ENCODE peak calls at places on chromosomes 13 and 19, in ten cellular contexts. E is ovary, R is A549, H is heart left ventricle, A is HCT116, U is breast epithelium, B is transverse colon, L is uterus, K is body of pancreas, O is prostate gland. V is an unnamed sample.

GRCh38 chr19:16161848-16162247 is 11.5 kb downstream of the CIB3 start:
- DNase-seq in U (no peak), E (no peak), A (peak; percentile 65), L (no peak), O (no peak), B (no peak), K (no peak), R (peak; percentile 65), H (no peak), V (no peak)

GRCh38 chr19:49672131-49672919 is 4.7 kb upstream of the PRMT1 start:
- DNase-seq in K (peak; percentile 80), O (peak; percentile 59), L (peak; percentile 68), B (peak; percentile 85), E (peak; percentile 65), R (peak; percentile 87), A (peak; percentile 71), U (no peak), H (peak; percentile 84), V (peak; percentile 79)

GRCh38 chr13:79328510-79328909 is 77.5 kb downstream of the RBM26 start:
- DNase-seq in L (no peak), E (no peak), H (no peak), R (no peak), B (no peak), A (no peak), U (no peak), O (no peak), K (no peak), V (no peak)

GRCh38 chr19:10809693-10810285 is 26.2 kb downstream of the TMED1 start:
- DNase-seq in A (no peak), H (no peak), B (no peak), K (no peak), L (no peak), U (no peak), O (no peak), R (no peak), E (no peak), V (no peak)

GRCh38 chr19:50909240-50910070 is 1.7 kb downstream of the KLK4 start:
- DNase-seq in H (no peak), K (peak; percentile 43), L (peak; percentile 19), R (peak; percentile 82), B (peak; percentile 84), A (peak; percentile 85), E (no peak), O (peak; percentile 92), U (peak; percentile 44), V (peak; percentile 30)

GRCh38 chr13:43663474-43664090 is 123.2 kb downstream of the ENOX1 start:
- DNase-seq in H (no peak), A (no peak), B (no peak), R (no peak), E (no peak), K (no peak), O (no peak), L (no peak), U (no peak), V (no peak)

GRCh38 chr19:43723588-43723987 is 7.7 kb downstream of the IRGC start:
- DNase-seq in L (no peak), H (no peak), U (no peak), R (peak; percentile 46), K (no peak), B (no peak), E (no peak), O (no peak), A (peak; percentile 33), V (no peak)

GRCh38 chr19:27793128-27793643 is 1419.8 kb downstream of the UQCRFS1 start:
- DNase-seq in R (peak; percentile 98), H (peak; percentile 74), K (peak; percentile 72), B (peak; percentile 88), O (peak; percentile 84), A (peak; percentile 90), E (peak; percentile 49), L (peak; percentile 60), U (peak; percentile 87), V (peak; percentile 86)

GRCh38 chr13:99185606-99186005 is 15.0 kb upstream of the UBAC2 start:
- DNase-seq in H (no peak), E (no peak), U (no peak), L (no peak), B (no peak), R (no peak), O (no peak), K (no peak), A (no peak), V (no peak)

GRCh38 chr13:43268632-43269031 is 245.2 kb downstream of the DNAJC15 start:
- DNase-seq in A (no peak), R (no peak), L (no peak), U (no peak), K (no peak), H (no peak), O (no peak), E (no peak), B (no peak), V (no peak)

GRCh38 chr19:16590876-16591802 is 18.9 kb upstream of the SLC35E1 start:
- DNase-seq in A (no peak), E (no peak), K (no peak), B (no peak), L (no peak), U (no peak), H (no peak), O (no peak), R (no peak), V (no peak)

GRCh38 chr19:48635966-48636858 is 967 bp downstream of the DBP start:
- DNase-seq in L (peak; percentile 66), B (peak; percentile 63), E (peak; percentile 76), O (no peak), H (peak; percentile 79), A (no peak), U (no peak), K (no peak), R (no peak), V (peak; percentile 76)

GRCh38 chr13:52428295-52428694 is 22.1 kb downstream of the VPS36 start:
- DNase-seq in E (no peak), H (no peak), A (no peak), B (no peak), U (no peak), K (no peak), L (no peak), R (peak; percentile 49), O (no peak), V (no peak)

GRCh38 chr19:46456930-46457329 is 14.4 kb downstream of the PNMA8A start:
- DNase-seq in B (no peak), E (no peak), L (no peak), U (no peak), A (no peak), H (no peak), O (no peak), R (no peak), K (no peak), V (no peak)

GRCh38 chr13:111216166-111216960 is 101.3 kb downstream of the ARHGEF7 start:
- DNase-seq in K (peak; percentile 47), B (peak; percentile 38), E (peak; percentile 36), O (no peak), H (peak; percentile 37), R (peak; percentile 20), U (no peak), L (no peak), A (no peak), V (peak; percentile 34)

GRCh38 chr19:16899566-16900075 is 10.8 kb downstream of the F2RL3 start:
- DNase-seq in A (peak; percentile 35), U (no peak), O (no peak), B (peak; percentile 58), K (peak; percentile 26), L (no peak), R (peak; percentile 58), E (no peak), H (no peak), V (no peak)

GRCh38 chr13:45737571-45738002 is 35.5 kb downstream of the CBY2 start:
- DNase-seq in A (peak; percentile 16), K (no peak), B (no peak), H (no peak), U (no peak), E (no peak), R (peak; percentile 8), O (no peak), L (no peak), V (no peak)

GRCh38 chr19:40471111-40471510 is 4.3 kb downstream of the SPTBN4 start:
- DNase-seq in R (no peak), K (no peak), E (no peak), A (no peak), O (no peak), L (no peak), H (no peak), U (no peak), B (no peak), V (no peak)
- H3K4me1 ChIP-seq in R (peaks cover 8% of the 10 kb centered on the region), K (peaks cover 11% of the 10 kb centered on the region), E (peaks cover 4% of the 10 kb centered on the region), A (peaks cover 2% of the 10 kb centered on the region), O (peaks cover 6% of the 10 kb centered on the region), L (peaks cover 6% of the 10 kb centered on the region), H (peaks cover 11% of the 10 kb centered on the region), U (peaks cover 3% of the 10 kb centered on the region), B (peaks cover 11% of the 10 kb centered on the region), V (peaks cover 12% of the 10 kb centered on the region)

DNA sequence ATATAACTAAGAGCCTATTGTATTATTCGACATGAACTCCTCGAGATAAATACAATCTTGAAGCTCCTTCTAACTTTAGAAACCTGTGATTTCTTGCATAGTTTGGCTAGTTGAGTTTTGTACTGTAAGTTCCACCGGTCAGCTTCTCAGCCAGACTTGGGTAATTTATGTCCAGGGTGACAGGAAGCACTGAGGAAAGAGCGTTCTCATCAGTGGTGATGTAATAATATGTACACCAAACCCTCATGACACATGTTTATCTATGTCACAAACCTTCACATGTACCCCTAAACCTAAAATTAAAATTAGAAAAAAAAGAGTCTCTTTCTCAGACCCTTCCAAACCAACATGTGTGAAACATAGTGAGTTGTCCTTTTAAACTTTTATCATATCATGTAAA is 205.7 kb downstream of the KCNRG start:
- DNase-seq in E (no peak), H (no peak), U (no peak), R (no peak), L (no peak), O (no peak), A (no peak), B (no peak), K (no peak), V (no peak)
- TF ChIP-seq POLR2A in E (no peak), H (no peak), U (no peak), R (no peak), L (no peak), O (no peak), A (no peak), B (no peak), K (no peak), V (no peak)

GRCh38 chr19:8459520-8460260 is 14.9 kb downstream of the HNRNPM start:
- DNase-seq in B (no peak), H (no peak), U (no peak), L (no peak), A (no peak), R (peak; percentile 52), O (no peak), K (no peak), E (no peak), V (no peak)
- H3K4me3 ChIP-seq in B (no peak overlapping the region), H (no peak overlapping the region), U (no peak overlapping the region), L (no peak overlapping the region), A (no peak overlapping the region), R (peak overlapping the region; percentile 16), O (no peak overlapping the region), K (no peak overlapping the region), E (no peak overlapping the region), V (no peak overlapping the region)

DNA sequence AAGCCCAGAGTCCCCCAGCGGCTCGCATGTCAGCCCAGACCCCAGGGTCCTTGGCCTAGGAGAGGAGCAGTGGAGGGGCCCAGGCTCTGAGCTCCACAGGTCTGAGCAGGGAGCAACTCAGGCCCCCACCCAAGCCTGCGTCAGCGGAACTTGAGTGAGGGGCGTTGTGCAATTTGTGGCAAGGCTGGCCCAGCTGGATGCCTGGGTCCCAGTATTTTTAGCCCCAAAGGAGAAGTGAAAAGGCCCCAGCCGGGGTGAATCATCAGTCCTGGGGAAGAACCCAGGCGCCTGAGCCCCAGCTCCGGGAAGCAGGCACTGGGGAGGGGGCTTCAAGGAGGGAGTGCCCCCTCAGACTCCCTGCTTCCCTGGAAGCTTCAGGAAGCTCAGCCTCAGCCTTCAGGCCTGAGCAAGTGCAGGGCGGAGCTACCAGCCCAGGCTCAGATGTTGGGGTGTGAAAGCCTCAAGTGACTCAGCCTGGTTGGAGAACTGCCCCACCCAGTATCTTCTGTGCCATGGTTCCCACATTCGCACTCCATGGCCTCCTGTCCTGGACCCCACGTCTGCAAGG is 7.2 kb downstream of the MED29 start:
- DNase-seq in U (no peak), A (peak; percentile 69), K (no peak), O (no peak), H (peak; percentile 88), R (peak; percentile 92), B (peak; percentile 89), E (no peak), L (peak; percentile 70), V (peak; percentile 79)
- H3K4me1 ChIP-seq in U (no peaks in the 10 kb centered on the region), A (peaks cover 36% of the 10 kb centered on the region), K (peaks cover 39% of the 10 kb centered on the region), O (peaks cover 5% of the 10 kb centered on the region), H (peaks cover 42% of the 10 kb centered on the region), R (peaks cover 63% of the 10 kb centered on the region), B (peaks cover 62% of the 10 kb centered on the region), E (peaks cover 8% of the 10 kb centered on the region), L (peaks cover 20% of the 10 kb centered on the region), V (peaks cover 42% of the 10 kb centered on the region)